ENCODE peak calls at places on chromosomes 11 and 22, in ten cellular contexts. W is brain microvascular endothelial cell, T is vagina, I is psoas muscle, F is breast epithelium, O is astrocyte, V is GM23248, D is neural progenitor cell, R is right atrium auricular region, Z is mammary epithelial cell. B is an unnamed sample. For H3K27me3, the result is how much of the 10 kb centered on the place peaks cover.

GRCh38 chr11:67372993-67373915 is at the start of gene CLCF1:
- DNase-seq in I (peak), T (no peak), O (peak), F (peak), Z (peak), V (peak), W (peak), D (peak), R (no peak), B (peak)

GRCh38 chr11:34249439-34250073 is 108.3 kb downstream of the ABTB2 start:
- DNase-seq in D (no peak), T (no peak), O (no peak), Z (no peak), W (no peak), R (no peak), F (no peak), I (no peak), V (no peak), B (no peak)

GRCh38 chr11:87809256-87809655 is 366.0 kb downstream of the RAB38 start:
- DNase-seq in F (no peak), D (no peak), V (no peak), I (no peak), W (no peak), T (no peak), O (no peak), R (no peak), Z (no peak), B (no peak)

GRCh38 chr11:13596601-13597000 is 71.9 kb upstream of the FAR1 start:
- DNase-seq in I (no peak), R (no peak), D (no peak), V (peak), T (no peak), W (no peak), Z (no peak), F (no peak), O (no peak), B (no peak)

GRCh38 chr22:20741634-20742581 is 32.0 kb upstream of the SERPIND1 start:
- DNase-seq in D (peak), V (peak), T (no peak), R (no peak), F (no peak), Z (peak), O (no peak), I (no peak), W (peak), B (no peak)

GRCh38 chr22:31106001-31106571 is 1.3 kb downstream of the SELENOM start:
- DNase-seq in D (no peak), R (no peak), O (no peak), T (no peak), W (no peak), I (no peak), V (peak), F (no peak), Z (no peak), B (no peak)

GRCh38 chr11:118002010-118002540 is 15.9 kb downstream of the IL10RA start:
- DNase-seq in T (no peak), O (no peak), F (no peak), V (no peak), Z (no peak), W (no peak), R (peak), I (no peak), D (no peak), B (no peak)

GRCh38 chr11:120272303-120272702 is 32.4 kb downstream of the POU2F3 start:
- DNase-seq in V (peak), R (no peak), Z (peak), F (no peak), I (no peak), O (peak), D (no peak), W (peak), T (no peak), B (no peak)

GRCh38 chr22:47036352-47036751 is 273.9 kb downstream of the TBC1D22A start:
- DNase-seq in W (no peak), V (no peak), F (no peak), Z (no peak), R (no peak), T (no peak), D (no peak), I (no peak), O (no peak), B (no peak)

GRCh38 chr11:46697303-46697702 is 3.1 kb downstream of the ARHGAP1 start:
- DNase-seq in F (no peak), O (no peak), R (no peak), Z (no peak), D (no peak), I (no peak), V (peak), W (peak), T (no peak), B (no peak)

GRCh38 chr11:113796663-113797259 is 17.2 kb downstream of the CLDN25 start:
- DNase-seq in R (no peak), V (peak), W (peak), I (no peak), Z (peak), F (no peak), O (peak), T (no peak), D (peak), B (no peak)

GRCh38 chr11:6979365-6979764 is 40.8 kb downstream of the ZNF214 start:
- DNase-seq in W (no peak), F (no peak), Z (no peak), O (no peak), V (peak), T (no peak), I (no peak), D (no peak), R (no peak), B (no peak)

GRCh38 chr22:19448739-19449421 is 1.4 kb upstream of the C22orf39 start:
- DNase-seq in V (no peak), Z (no peak), O (no peak), I (no peak), W (no peak), D (peak), R (no peak), F (no peak), T (no peak), B (no peak)

GRCh38 chr11:96037267-96037990 is 113.5 kb upstream of the MTMR2 start:
- DNase-seq in R (no peak), V (peak), I (no peak), D (no peak), Z (peak), W (peak), F (no peak), O (peak), T (no peak), B (no peak)

GRCh38 chr11:44036811-44037657 is 10.7 kb upstream of the ACCSL start:
- DNase-seq in I (peak), D (peak), R (peak), O (peak), T (peak), F (no peak), W (peak), Z (peak), V (peak), B (peak)

GRCh38 chr11:11752688-11753087 is 89.1 kb upstream of the USP47 start:
- DNase-seq in I (no peak), W (no peak), O (no peak), D (peak), T (no peak), Z (no peak), F (no peak), R (no peak), V (no peak), B (no peak)

GRCh38 chr22:26547426-26547825 is 35.2 kb upstream of the TFIP11 start:
- DNase-seq in I (no peak), W (no peak), F (no peak), R (no peak), D (no peak), T (no peak), Z (peak), O (no peak), V (peak), B (no peak)

GRCh38 chr11:120174866-120175265 is 36.0 kb upstream of the OAF start:
- DNase-seq in I (no peak), T (no peak), R (peak), F (no peak), V (no peak), Z (no peak), W (no peak), D (no peak), O (no peak), B (no peak)

GRCh38 chr22:32909561-32910348 is 108.2 kb downstream of the TIMP3 start:
- DNase-seq in O (no peak), V (no peak), T (no peak), Z (no peak), F (no peak), R (no peak), I (no peak), D (no peak), W (no peak), B (no peak)

GRCh38 chr22:41845380-41846267 is 12.7 kb downstream of the SREBF2 start:
- DNase-seq in O (no peak), Z (no peak), F (no peak), D (peak), W (no peak), V (no peak), T (no peak), I (no peak), R (no peak), B (no peak)

GRCh38 chr11:20213790-20214189 is 53.5 kb upstream of the DBX1 start:
- DNase-seq in O (no peak), F (no peak), D (no peak), V (no peak), W (no peak), R (no peak), Z (no peak), I (no peak), T (no peak), B (no peak)

GRCh38 chr22:40348025-40348658 is 1.8 kb downstream of the ADSL start:
- DNase-seq in I (peak), R (no peak), T (no peak), V (peak), W (peak), Z (peak), D (peak), O (peak), F (no peak), B (no peak)

GRCh38 chr11:71999360-71999759 is 651 bp downstream of the IL18BP start:
- DNase-seq in R (no peak), I (no peak), Z (no peak), T (no peak), V (peak), W (no peak), D (no peak), O (no peak), F (peak), B (no peak)

GRCh38 chr22:32354360-32355351 is 3.0 kb upstream of the RFPL3 start:
- DNase-seq in T (no peak), V (peak), W (peak), D (no peak), I (no peak), R (no peak), F (no peak), O (peak), Z (peak), B (peak)

GRCh38 chr11:363948-364761 is 5.1 kb upstream of the B4GALNT4 start:
- DNase-seq in Z (peak), O (no peak), W (no peak), D (no peak), T (no peak), V (peak), F (peak), I (no peak), R (no peak), B (no peak)

GRCh38 chr11:46696212-46696558 is 4.2 kb downstream of the ARHGAP1 start:
- DNase-seq in I (peak), F (no peak), T (no peak), W (no peak), Z (no peak), R (no peak), D (no peak), V (no peak), O (no peak), B (no peak)

GRCh38 chr22:41022470-41023298 is 69.7 kb upstream of the EP300 start:
- DNase-seq in W (peak), R (peak), I (peak), T (no peak), D (peak), F (peak), O (peak), V (peak), Z (peak), B (peak)

GRCh38 chr11:58028687-58029411 is 1.9 kb upstream of the OR6Q1 start:
- DNase-seq in D (no peak), T (no peak), F (no peak), I (no peak), O (peak), Z (no peak), V (peak), R (peak), W (no peak), B (peak)

GRCh38 chr11:636511-637332 is at the start of gene DRD4:
- DNase-seq in V (peak), D (peak), Z (no peak), T (no peak), F (no peak), I (no peak), R (no peak), W (no peak), O (no peak), B (no peak)

GRCh38 chr11:66510271-66510989 is at the start of gene BBS1:
- DNase-seq in T (no peak), R (peak), Z (peak), F (peak), W (peak), D (peak), V (peak), O (peak), I (peak), B (peak)

GRCh38 chr22:36456459-36456835 is 25.0 kb downstream of the TXN2 start:
- DNase-seq in R (no peak), Z (no peak), F (no peak), O (no peak), V (no peak), D (no peak), T (no peak), W (no peak), I (no peak), B (no peak)

GRCh38 chr22:36453855-36454378 is 27.5 kb downstream of the TXN2 start:
- DNase-seq in R (no peak), V (no peak), O (no peak), D (no peak), T (no peak), F (no peak), W (no peak), Z (no peak), I (no peak), B (no peak)

GRCh38 chr22:36453266-36453607 is 28.2 kb downstream of the TXN2 start:
- DNase-seq in F (no peak), T (no peak), D (no peak), V (peak), I (no peak), Z (no peak), R (no peak), W (no peak), O (no peak), B (no peak)

GRCh38 chr22:36455571-36456458 is 25.6 kb downstream of the TXN2 start:
- DNase-seq in O (no peak), T (no peak), Z (no peak), V (no peak), R (no peak), W (no peak), D (no peak), F (no peak), I (no peak), B (no peak)

DNA sequence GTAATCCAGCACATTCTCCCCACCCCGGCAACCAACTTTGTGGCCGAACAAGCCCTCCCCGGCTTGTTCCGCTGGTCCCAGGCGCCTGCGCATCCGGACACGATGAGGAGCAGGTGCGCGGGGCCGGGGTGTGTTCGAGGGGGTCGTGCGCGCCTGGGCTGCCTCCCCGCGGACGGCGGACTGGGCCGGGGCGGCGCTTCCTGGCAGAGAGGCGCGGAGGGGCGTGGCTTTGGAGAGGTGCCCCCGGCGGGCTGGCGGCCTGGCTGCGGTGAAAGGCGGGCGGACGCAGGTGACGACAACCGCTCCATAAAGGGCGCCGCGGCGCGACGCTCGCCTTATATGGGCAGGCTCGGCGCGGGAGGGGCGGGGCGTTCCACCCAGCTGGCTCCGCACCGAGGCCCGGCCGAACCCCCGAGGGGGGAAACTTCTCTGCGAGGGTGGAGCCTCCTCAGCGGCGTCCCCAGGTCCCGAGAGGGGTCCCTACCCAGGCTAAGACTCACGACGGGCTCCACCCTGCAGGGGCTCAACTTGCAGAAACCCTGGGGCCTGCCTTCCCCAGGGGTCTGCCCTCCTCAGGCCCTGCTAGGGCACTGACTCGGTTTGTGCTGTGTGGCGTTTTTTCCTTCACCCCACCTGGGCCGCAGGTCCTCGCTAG is 26.4 kb downstream of the TXN2 start:
- DNase-seq in D (peak), F (peak), W (peak), O (peak), R (peak), T (no peak), V (peak), I (peak), Z (peak), B (peak)
- H3K4me3 ChIP-seq in D (peak), F (peak), W (peak), O (peak), R (peak), T (peak), V (peak), I (peak), Z (peak), B (peak)

DNA sequence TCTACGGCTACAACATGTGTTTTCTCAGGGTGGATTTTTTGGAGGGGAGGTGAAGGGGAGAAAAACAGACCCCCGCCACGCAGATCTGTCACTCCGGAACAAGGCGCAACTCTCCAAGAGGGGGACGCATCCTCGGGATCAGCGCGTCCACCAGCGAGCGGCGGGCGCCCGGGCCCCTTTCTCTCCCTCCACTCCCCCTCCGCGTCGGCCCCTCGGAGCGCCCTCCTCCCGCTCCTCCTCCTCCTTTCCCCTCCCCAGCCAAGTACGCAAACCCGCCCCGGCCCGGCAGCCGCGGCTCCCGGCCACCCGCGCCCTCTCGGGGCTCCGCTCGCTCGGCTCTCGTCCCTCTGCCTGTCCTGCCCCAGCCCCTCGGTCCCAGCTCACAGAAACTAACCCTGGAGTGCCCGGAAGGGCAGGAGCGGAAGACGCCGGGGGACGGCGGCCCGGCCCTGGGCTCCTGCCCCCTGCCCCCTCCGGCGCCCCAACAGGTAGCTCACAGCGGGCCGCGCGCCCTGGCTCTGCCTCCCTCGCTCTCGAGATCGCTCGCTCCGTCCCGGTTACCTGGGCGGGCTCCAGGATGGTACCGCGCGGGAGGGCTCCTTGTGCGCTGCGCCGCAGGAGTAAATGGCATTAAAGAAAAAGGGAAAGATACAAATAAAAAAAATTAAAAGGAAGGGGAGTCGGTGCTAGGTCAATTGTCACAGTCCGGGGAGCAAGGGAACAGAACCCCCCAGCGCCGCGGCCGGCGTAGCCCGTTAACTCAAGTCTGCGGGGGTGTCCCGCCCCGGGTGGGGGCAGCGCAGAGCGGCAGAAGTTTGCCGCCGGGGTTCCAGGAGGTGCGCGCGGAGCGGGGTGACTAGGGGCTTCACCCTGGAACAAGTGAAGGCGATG is 131.4 kb upstream of the C11orf58 start:
- DNase-seq in T (no peak), Z (peak), I (peak), V (no peak), R (no peak), O (no peak), D (peak), F (no peak), W (no peak), B (no peak)
- H3K27ac ChIP-seq in T (peak), Z (no peak), I (peak), V (no peak), R (peak), O (no peak), D (no peak), F (peak), W (no peak), B (peak)

DNA sequence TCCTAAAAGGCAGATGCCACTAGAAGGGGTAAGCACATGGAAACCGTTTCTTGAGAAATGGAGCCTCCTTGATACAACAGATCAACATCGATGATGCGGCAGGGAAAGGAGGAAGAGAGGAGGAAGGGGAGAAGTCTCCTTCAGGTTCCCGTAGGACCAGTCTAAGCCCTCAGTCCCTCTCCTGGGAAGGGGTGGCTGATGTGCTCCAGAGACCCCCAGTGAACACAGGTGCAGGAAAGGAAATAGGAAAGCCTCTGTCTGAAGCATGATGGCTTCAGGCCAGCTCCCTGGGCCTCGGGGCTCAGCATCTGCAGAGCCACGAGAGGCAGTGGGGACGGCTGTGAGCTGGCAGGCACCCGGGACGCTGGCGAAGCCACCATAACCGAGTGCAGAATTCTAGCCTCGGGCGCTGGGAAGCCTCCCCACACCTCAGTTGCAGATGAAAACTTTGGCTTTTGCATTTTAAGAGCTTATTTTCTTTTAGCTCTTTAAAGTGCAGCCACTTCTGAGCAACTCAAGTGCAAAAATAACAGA is 1.8 kb downstream of the SPATA19 start:
- DNase-seq in Z (no peak), F (no peak), W (no peak), V (no peak), D (no peak), T (peak), I (no peak), O (no peak), R (no peak), B (no peak)
- H3K27me3 ChIP-seq in Z (under half), F (under half), W (under half), V (under half), D (under half), T (under half), I (under half), O (under half), R (under half), B (under half)

GRCh38 chr11:101009685-101010055 is 119.9 kb downstream of the PGR start:
- DNase-seq in O (no peak), W (no peak), D (no peak), I (no peak), V (no peak), T (no peak), F (no peak), R (no peak), Z (no peak), B (no peak)
- H3K4me3 ChIP-seq in O (no peak), W (no peak), D (no peak), I (no peak), V (no peak), T (no peak), F (no peak), R (no peak), Z (no peak), B (no peak)

DNA sequence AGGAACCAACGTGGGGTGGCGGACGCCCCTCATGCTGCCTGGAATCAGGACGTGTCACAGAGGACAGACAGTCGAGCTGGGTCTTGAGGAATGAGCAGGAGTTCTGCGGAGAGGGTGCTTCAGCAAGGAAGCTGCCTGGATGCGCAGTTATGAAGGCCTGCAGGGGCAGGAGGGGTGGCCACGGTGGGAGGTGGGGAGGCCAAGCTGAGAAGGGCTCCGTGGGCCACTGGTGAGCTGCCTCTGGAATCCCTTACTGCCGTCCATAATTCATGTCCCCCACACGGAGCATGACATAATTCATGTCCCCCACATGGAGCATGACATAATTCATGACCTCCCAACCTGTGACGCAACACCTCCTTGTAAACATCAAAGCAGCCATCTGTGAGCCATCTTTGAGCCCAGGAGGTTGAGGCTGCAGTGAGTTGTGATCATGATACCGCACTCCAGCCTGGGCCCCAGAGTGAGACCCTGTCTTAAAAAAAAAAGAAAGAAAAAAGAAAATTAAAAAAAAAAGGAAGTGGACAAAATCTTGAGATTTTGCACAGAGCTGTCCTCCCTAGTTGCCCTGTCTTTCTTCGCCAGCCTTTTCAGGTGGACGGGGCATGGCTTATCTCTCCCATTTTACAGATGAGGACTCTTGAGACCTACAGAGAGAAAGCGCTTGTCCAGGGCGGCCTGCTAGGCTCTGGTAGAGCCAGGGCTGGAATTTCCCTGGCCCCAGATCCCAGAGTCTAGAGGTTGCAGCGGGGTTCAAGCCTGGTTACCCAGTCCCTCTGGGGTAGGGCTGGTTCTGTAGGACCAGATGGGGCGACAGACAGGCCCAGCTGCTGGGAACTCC is 24.3 kb upstream of the PICK1 start:
- DNase-seq in I (no peak), T (no peak), W (peak), D (no peak), F (no peak), V (peak), R (no peak), Z (no peak), O (peak), B (peak)
- H3K27ac ChIP-seq in I (no peak), T (peak), W (no peak), D (no peak), F (peak), V (no peak), R (no peak), Z (no peak), O (peak), B (peak)

B was measured in AG04450.